ENCODE peak calls at places on chromosomes 4 and X, in seven cellular contexts. Q, I, Y, K, W, E and O are unnamed samples.

GRCh38 chr4:70114091-70114490 is 39.9 kb upstream of the PRR27 start:
- DNase-seq in Q (no peak), I (no peak), Y (no peak), K (no peak), W (no peak), E (no peak), O (no peak)

GRCh38 chr4:156654410-156654809 is 317.2 kb downstream of the PDGFC start:
- DNase-seq in Q (no peak), I (no peak), Y (no peak), K (peak), W (no peak), E (no peak), O (no peak)

GRCh38 chr4:134470544-134470943 is 269.0 kb upstream of the PABPC4L start:
- DNase-seq in Q (no peak), I (no peak), Y (no peak), K (no peak), W (no peak), E (no peak), O (no peak)

GRCh38 chr4:147096667-147097604 is 151.3 kb upstream of the TTC29 start:
- DNase-seq in Q (no peak), I (peak), Y (no peak), K (no peak), W (peak), E (no peak), O (no peak)

GRCh38 chrX:118346258-118347094 is 570 bp downstream of the WDR44 start:
- DNase-seq in Q (no peak), I (no peak), Y (peak), K (no peak), W (no peak), E (no peak), O (peak)

GRCh38 chrX:56766554-56767412 is 37.7 kb downstream of the NBDY start:
- DNase-seq in Q (peak), I (no peak), Y (peak), K (peak), W (no peak), E (no peak), O (no peak)

GRCh38 chrX:17737707-17738001 is 361 bp downstream of the SCML1 start:
- DNase-seq in Q (no peak), I (no peak), Y (peak), K (no peak), W (no peak), E (no peak), O (no peak)

GRCh38 chr4:155921597-155921996 is 18.1 kb downstream of the TDO2 start:
- DNase-seq in Q (no peak), I (no peak), Y (no peak), K (no peak), W (no peak), E (no peak), O (no peak)

GRCh38 chr4:122639181-122639580 is 18.3 kb upstream of the IL21 start:
- DNase-seq in Q (no peak), I (no peak), Y (no peak), K (no peak), W (no peak), E (no peak), O (no peak)

GRCh38 chrX:31007347-31007746 is 64.5 kb downstream of the FTHL17 start:
- DNase-seq in Q (no peak), I (no peak), Y (no peak), K (no peak), W (no peak), E (no peak), O (no peak)

GRCh38 chrX:1242901-1243402 is 25.7 kb upstream of the CSF2RA start:
- DNase-seq in Q (peak), I (no peak), Y (no peak), K (no peak), W (no peak), E (no peak), O (no peak)

GRCh38 chr4:145723336-145723735 is 43.4 kb downstream of the C4orf51 start:
- DNase-seq in Q (no peak), I (no peak), Y (no peak), K (no peak), W (no peak), E (no peak), O (no peak)

GRCh38 chr4:1015746-1016145 is 4.3 kb downstream of the FGFRL1 start:
- DNase-seq in Q (no peak), I (no peak), Y (no peak), K (no peak), W (no peak), E (no peak), O (no peak)

GRCh38 chrX:23908219-23909003 is 605 bp downstream of the CXorf58 start:
- DNase-seq in Q (no peak), I (no peak), Y (no peak), K (no peak), W (no peak), E (no peak), O (no peak)

GRCh38 chr4:127783026-127783769 is 1.1 kb downstream of the HSPA4L start:
- DNase-seq in Q (peak), I (no peak), Y (peak), K (peak), W (no peak), E (peak), O (no peak)

GRCh38 chrX:39477438-39478120 is 620.2 kb downstream of the BCOR start:
- DNase-seq in Q (no peak), I (no peak), Y (peak), K (peak), W (no peak), E (no peak), O (peak)

GRCh38 chr4:33369366-33369899 is 2649.3 kb downstream of the PCDH7 start:
- DNase-seq in Q (no peak), I (peak), Y (no peak), K (peak), W (peak), E (no peak), O (no peak)

GRCh38 chr4:85672116-85672515 is 197.2 kb downstream of the ARHGAP24 start:
- DNase-seq in Q (no peak), I (peak), Y (no peak), K (no peak), W (no peak), E (peak), O (no peak)

GRCh38 chrX:133937022-133937421 is 48.4 kb downstream of the GPC3 start:
- DNase-seq in Q (no peak), I (no peak), Y (no peak), K (no peak), W (no peak), E (no peak), O (no peak)

GRCh38 chr4:1778642-1779392 is 14.3 kb upstream of the FGFR3 start:
- DNase-seq in Q (no peak), I (no peak), Y (no peak), K (no peak), W (no peak), E (no peak), O (no peak)

GRCh38 chr4:87093443-87094123 is 126.8 kb downstream of the KLHL8 start:
- DNase-seq in Q (no peak), I (no peak), Y (no peak), K (peak), W (no peak), E (no peak), O (no peak)

GRCh38 chrX:103554687-103555417 is 30.5 kb upstream of the TCEAL4 start:
- DNase-seq in Q (no peak), I (no peak), Y (no peak), K (peak), W (peak), E (no peak), O (peak)

GRCh38 chr4:5199912-5200311 is 148.6 kb downstream of the STK32B start:
- DNase-seq in Q (no peak), I (no peak), Y (no peak), K (no peak), W (no peak), E (no peak), O (no peak)

GRCh38 chr4:7403001-7403400 is 31.7 kb downstream of the PSAPL1 start:
- DNase-seq in Q (no peak), I (no peak), Y (no peak), K (peak), W (no peak), E (no peak), O (no peak)

GRCh38 chr4:84503495-84504437 is 4.7 kb upstream of the NKX6-1 start:
- DNase-seq in Q (no peak), I (peak), Y (no peak), K (peak), W (peak), E (no peak), O (no peak)

GRCh38 chr4:80492761-80493160 is 157.2 kb downstream of the CFAP299 start:
- DNase-seq in Q (no peak), I (no peak), Y (no peak), K (no peak), W (no peak), E (no peak), O (no peak)

GRCh38 chrX:115639481-115639880 is 78.5 kb downstream of the PLS3 start:
- DNase-seq in Q (no peak), I (no peak), Y (no peak), K (peak), W (no peak), E (no peak), O (no peak)

GRCh38 chr4:153764611-153765368 is 5.0 kb upstream of the RNF175 start:
- DNase-seq in Q (no peak), I (no peak), Y (no peak), K (peak), W (no peak), E (no peak), O (no peak)

GRCh38 chr4:79025170-79025569 is 85.9 kb upstream of the PAQR3 start:
- DNase-seq in Q (no peak), I (no peak), Y (no peak), K (no peak), W (no peak), E (no peak), O (no peak)

GRCh38 chrX:108811891-108812290 is 75.5 kb upstream of the IRS4 start:
- DNase-seq in Q (no peak), I (no peak), Y (no peak), K (no peak), W (no peak), E (no peak), O (no peak)
- TF ChIP-seq CTCF in Q (no peak), I (no peak), Y (no peak), K (no peak), W (no peak), E (no peak), O (no peak)

DNA sequence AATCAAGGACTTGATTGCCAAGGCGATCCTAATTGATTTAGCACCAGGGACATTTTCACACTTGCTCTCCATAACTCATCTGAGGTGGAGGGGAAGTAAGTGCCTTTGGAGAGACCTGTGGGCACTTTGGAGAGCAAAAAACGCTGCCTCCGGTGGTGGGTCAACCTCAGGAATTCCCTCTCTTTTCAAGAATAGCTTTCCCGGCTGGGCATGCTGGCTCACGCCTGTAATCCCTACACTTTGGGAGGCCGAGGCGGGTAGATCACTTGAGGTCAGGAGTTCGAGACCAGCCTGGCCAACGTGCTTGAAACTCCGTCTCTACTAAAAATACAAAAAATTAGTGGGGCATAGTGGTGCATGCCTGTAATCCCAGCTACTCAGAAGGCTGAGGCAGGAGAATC is 49.2 kb downstream of the PRPS1 start:
- DNase-seq in Q (no peak), I (no peak), Y (peak), K (peak), W (no peak), E (no peak), O (no peak)
- TF ChIP-seq CTCF in Q (no peak), I (no peak), Y (no peak), K (no peak), W (no peak), E (no peak), O (no peak)

DNA sequence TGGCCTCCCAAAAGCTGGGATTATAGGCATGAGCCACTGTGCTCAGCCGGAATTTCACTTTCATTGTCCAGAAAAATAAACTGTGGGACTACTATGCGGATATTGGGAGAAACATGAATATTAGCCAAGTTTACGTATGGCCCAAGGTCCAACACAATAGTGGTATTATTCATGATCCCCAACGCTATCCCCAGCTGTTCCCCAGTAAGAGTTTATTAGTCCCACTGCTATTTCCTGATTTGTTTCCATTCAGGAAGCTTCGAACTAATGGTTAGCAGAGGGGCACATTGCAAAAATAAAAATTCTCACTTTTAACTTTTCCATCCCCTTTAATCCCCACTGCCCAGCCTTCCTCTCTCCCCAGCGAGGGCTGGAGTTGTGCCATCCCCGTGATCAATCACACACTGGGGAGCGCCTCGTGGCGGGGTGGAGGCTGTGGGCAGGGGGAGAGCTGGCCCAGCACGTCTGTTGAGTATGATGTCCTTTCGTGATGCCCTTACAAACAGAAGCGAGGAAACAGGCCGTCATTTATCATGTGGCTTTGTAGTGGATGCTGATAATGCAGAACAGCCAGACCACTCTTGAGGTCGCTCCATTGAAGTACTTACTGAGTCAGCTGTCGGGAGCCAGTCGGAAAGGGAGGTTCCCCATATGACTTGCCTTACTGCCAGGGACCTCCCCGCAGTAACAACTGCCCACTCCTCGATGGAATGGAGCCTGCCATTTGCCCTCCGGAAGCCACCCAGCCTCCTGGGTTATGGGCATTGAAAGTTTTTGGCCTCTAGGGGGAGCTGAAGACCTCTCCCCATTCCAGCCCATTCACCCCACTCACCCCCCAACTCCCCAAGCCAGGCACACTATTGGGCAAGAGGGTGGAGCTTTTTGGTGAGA is 117.0 kb downstream of the KDR start:
- DNase-seq in Q (no peak), I (no peak), Y (no peak), K (no peak), W (no peak), E (no peak), O (no peak)
- TF ChIP-seq CTCF in Q (peak), I (peak), Y (no peak), K (peak), W (peak), E (peak), O (no peak)

GRCh38 chr4:98745372-98745771 is 87.0 kb upstream of the TSPAN5 start:
- DNase-seq in Q (no peak), I (no peak), Y (no peak), K (no peak), W (no peak), E (no peak), O (no peak)
- TF ChIP-seq CTCF in Q (peak), I (peak), Y (no peak), K (no peak), W (peak), E (peak), O (no peak)

DNA sequence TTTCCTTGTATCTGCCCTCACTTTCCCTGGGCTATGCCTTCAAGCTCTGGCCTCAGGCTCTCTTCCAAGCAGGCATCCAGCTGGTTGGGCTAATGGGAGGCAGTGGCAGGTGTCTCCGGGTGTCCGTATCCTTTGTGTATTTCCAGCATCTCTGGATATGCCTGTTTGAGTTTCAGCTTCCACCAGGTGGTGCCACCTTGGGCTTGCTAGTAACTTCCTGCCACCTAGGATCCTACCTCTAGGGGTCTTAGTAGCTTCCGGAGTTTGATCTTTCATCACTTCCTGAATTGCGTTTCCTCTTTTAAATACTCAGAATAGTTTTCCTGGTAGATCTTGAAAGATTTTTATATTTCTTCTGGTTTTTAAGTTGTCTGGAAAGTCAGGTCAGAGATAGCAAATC is 23.2 kb upstream of the ANOS1 start:
- DNase-seq in Q (no peak), I (no peak), Y (no peak), K (no peak), W (no peak), E (no peak), O (no peak)
- TF ChIP-seq CTCF in Q (peak), I (no peak), Y (no peak), K (peak), W (peak), E (no peak), O (no peak)